ENCODE peak calls at places on chromosomes 11 and 22, in ten cellular contexts. One of them, this sample, is unnamed.

GRCh38 chr22:27149886-27150529 is 492.6 kb downstream of the MIAT start:
- DNase-seq in stimulated activated CD4-positive, alpha-beta T cell treated with anti-CD3 and anti-CD28 coated beads, TNF-alpha, amount 100 ng/mL, for 1 hour: no peak
- DNase-seq in GOT3: no peak
- DNase-seq in SW480: no peak
- DNase-seq in Daoy: no peak
- DNase-seq in stimulated activated CD8-positive, alpha-beta memory T cell treated with anti-CD3 and anti-CD28 coated beads, Interleukin-7, amount 100 ng/mL, for 4 hours: no peak
- DNase-seq in H4: no peak
- DNase-seq in thoracic aorta: no peak
- DNase-seq in AG09319: no peak
- DNase-seq in stomach: no peak
- DNase-seq in this sample: no peak

GRCh38 chr11:48064306-48064705 is 83.9 kb downstream of the PTPRJ start:
- DNase-seq in stimulated activated CD4-positive, alpha-beta T cell treated with anti-CD3 and anti-CD28 coated beads, TNF-alpha, amount 100 ng/mL, for 1 hour: no peak
- DNase-seq in GOT3: no peak
- DNase-seq in SW480: no peak
- DNase-seq in Daoy: peak
- DNase-seq in stimulated activated CD8-positive, alpha-beta memory T cell treated with anti-CD3 and anti-CD28 coated beads, Interleukin-7, amount 100 ng/mL, for 4 hours: no peak
- DNase-seq in H4: no peak
- DNase-seq in thoracic aorta: no peak
- DNase-seq in AG09319: no peak
- DNase-seq in stomach: no peak
- DNase-seq in this sample: no peak

GRCh38 chr11:56911312-56911711 is 77.4 kb upstream of the OR5AK2 start:
- DNase-seq in stimulated activated CD4-positive, alpha-beta T cell treated with anti-CD3 and anti-CD28 coated beads, TNF-alpha, amount 100 ng/mL, for 1 hour: no peak
- DNase-seq in GOT3: no peak
- DNase-seq in SW480: no peak
- DNase-seq in Daoy: no peak
- DNase-seq in stimulated activated CD8-positive, alpha-beta memory T cell treated with anti-CD3 and anti-CD28 coated beads, Interleukin-7, amount 100 ng/mL, for 4 hours: no peak
- DNase-seq in H4: no peak
- DNase-seq in thoracic aorta: no peak
- DNase-seq in AG09319: no peak
- DNase-seq in stomach: no peak
- DNase-seq in this sample: no peak

GRCh38 chr22:19643448-19644313 is 70.6 kb upstream of the SEPTIN5 start:
- DNase-seq in stimulated activated CD4-positive, alpha-beta T cell treated with anti-CD3 and anti-CD28 coated beads, TNF-alpha, amount 100 ng/mL, for 1 hour: no peak
- DNase-seq in GOT3: no peak
- DNase-seq in SW480: no peak
- DNase-seq in Daoy: no peak
- DNase-seq in stimulated activated CD8-positive, alpha-beta memory T cell treated with anti-CD3 and anti-CD28 coated beads, Interleukin-7, amount 100 ng/mL, for 4 hours: no peak
- DNase-seq in H4: no peak
- DNase-seq in thoracic aorta: no peak
- DNase-seq in AG09319: no peak
- DNase-seq in stomach: no peak
- DNase-seq in this sample: no peak

GRCh38 chr22:50184004-50184461 is 1.7 kb upstream of the TRABD start:
- DNase-seq in stimulated activated CD4-positive, alpha-beta T cell treated with anti-CD3 and anti-CD28 coated beads, TNF-alpha, amount 100 ng/mL, for 1 hour: no peak
- DNase-seq in GOT3: no peak
- DNase-seq in SW480: no peak
- DNase-seq in Daoy: no peak
- DNase-seq in stimulated activated CD8-positive, alpha-beta memory T cell treated with anti-CD3 and anti-CD28 coated beads, Interleukin-7, amount 100 ng/mL, for 4 hours: no peak
- DNase-seq in H4: no peak
- DNase-seq in thoracic aorta: no peak
- DNase-seq in AG09319: peak
- DNase-seq in stomach: peak
- DNase-seq in this sample: peak

GRCh38 chr22:19811811-19812771 is 42.6 kb downstream of the GNB1L start:
- DNase-seq in stimulated activated CD4-positive, alpha-beta T cell treated with anti-CD3 and anti-CD28 coated beads, TNF-alpha, amount 100 ng/mL, for 1 hour: no peak
- DNase-seq in GOT3: no peak
- DNase-seq in SW480: no peak
- DNase-seq in Daoy: no peak
- DNase-seq in stimulated activated CD8-positive, alpha-beta memory T cell treated with anti-CD3 and anti-CD28 coated beads, Interleukin-7, amount 100 ng/mL, for 4 hours: no peak
- DNase-seq in H4: no peak
- DNase-seq in thoracic aorta: no peak
- DNase-seq in AG09319: no peak
- DNase-seq in stomach: peak
- DNase-seq in this sample: peak

GRCh38 chr11:117723625-117724024 is 73.4 kb downstream of the DSCAML1 start:
- DNase-seq in stimulated activated CD4-positive, alpha-beta T cell treated with anti-CD3 and anti-CD28 coated beads, TNF-alpha, amount 100 ng/mL, for 1 hour: no peak
- DNase-seq in GOT3: no peak
- DNase-seq in SW480: no peak
- DNase-seq in Daoy: no peak
- DNase-seq in stimulated activated CD8-positive, alpha-beta memory T cell treated with anti-CD3 and anti-CD28 coated beads, Interleukin-7, amount 100 ng/mL, for 4 hours: no peak
- DNase-seq in H4: no peak
- DNase-seq in thoracic aorta: no peak
- DNase-seq in AG09319: no peak
- DNase-seq in stomach: no peak
- DNase-seq in this sample: no peak

GRCh38 chr11:66987158-66987620 is 12.1 kb downstream of the C11orf86 start:
- DNase-seq in stimulated activated CD4-positive, alpha-beta T cell treated with anti-CD3 and anti-CD28 coated beads, TNF-alpha, amount 100 ng/mL, for 1 hour: no peak
- DNase-seq in GOT3: no peak
- DNase-seq in SW480: no peak
- DNase-seq in Daoy: no peak
- DNase-seq in stimulated activated CD8-positive, alpha-beta memory T cell treated with anti-CD3 and anti-CD28 coated beads, Interleukin-7, amount 100 ng/mL, for 4 hours: no peak
- DNase-seq in H4: no peak
- DNase-seq in thoracic aorta: no peak
- DNase-seq in AG09319: no peak
- DNase-seq in stomach: no peak
- DNase-seq in this sample: no peak

GRCh38 chr11:60658409-60658808 is 41.0 kb upstream of the MS4A8 start:
- DNase-seq in stimulated activated CD4-positive, alpha-beta T cell treated with anti-CD3 and anti-CD28 coated beads, TNF-alpha, amount 100 ng/mL, for 1 hour: no peak
- DNase-seq in GOT3: no peak
- DNase-seq in SW480: no peak
- DNase-seq in Daoy: peak
- DNase-seq in stimulated activated CD8-positive, alpha-beta memory T cell treated with anti-CD3 and anti-CD28 coated beads, Interleukin-7, amount 100 ng/mL, for 4 hours: no peak
- DNase-seq in H4: no peak
- DNase-seq in thoracic aorta: no peak
- DNase-seq in AG09319: no peak
- DNase-seq in stomach: peak
- DNase-seq in this sample: no peak